ENCODE peak calls at places on chromosome 3, in four cellular contexts. One of them, this sample, is unnamed.

GRCh38 chr3:114480442-114480841 is 186.6 kb downstream of the TIGIT start:
- DNase-seq in mesendoderm: no peak
- DNase-seq in H9: no peak
- DNase-seq in H1: no peak
- DNase-seq in this sample: peak

GRCh38 chr3:45596290-45596791 is 1.8 kb downstream of the LIMD1 start:
- DNase-seq in mesendoderm: no peak
- DNase-seq in H9: no peak
- DNase-seq in H1: no peak
- DNase-seq in this sample: no peak

GRCh38 chr3:97971679-97972567 is at the start of gene RIOX2:
- DNase-seq in mesendoderm: peak
- DNase-seq in H9: peak
- DNase-seq in H1: peak
- DNase-seq in this sample: peak

GRCh38 chr3:125280966-125281365 is 68.4 kb upstream of the SLC12A8 start:
- DNase-seq in mesendoderm: no peak
- DNase-seq in H9: no peak
- DNase-seq in H1: no peak
- DNase-seq in this sample: peak

GRCh38 chr3:33174711-33175409 is 43.8 kb downstream of the SUSD5 start:
- DNase-seq in mesendoderm: no peak
- DNase-seq in H9: no peak
- DNase-seq in H1: no peak
- DNase-seq in this sample: peak

GRCh38 chr3:21020681-21021080 is 730.3 kb downstream of the ZNF385D start:
- DNase-seq in mesendoderm: no peak
- DNase-seq in H9: no peak
- DNase-seq in H1: no peak
- DNase-seq in this sample: no peak

GRCh38 chr3:182491571-182491970 is 301.7 kb upstream of the ATP11B start:
- DNase-seq in mesendoderm: no peak
- DNase-seq in H9: no peak
- DNase-seq in H1: no peak
- DNase-seq in this sample: no peak

GRCh38 chr3:152202976-152203626 is 65.6 kb upstream of the MBNL1 start:
- DNase-seq in mesendoderm: no peak
- DNase-seq in H9: no peak
- DNase-seq in H1: no peak
- DNase-seq in this sample: no peak

GRCh38 chr3:181707980-181708379 is 3.7 kb upstream of the SOX2 start:
- DNase-seq in mesendoderm: peak
- DNase-seq in H9: no peak
- DNase-seq in H1: no peak
- DNase-seq in this sample: no peak

GRCh38 chr3:188111002-188111584 is 42.9 kb upstream of the LPP start:
- DNase-seq in mesendoderm: peak
- DNase-seq in H9: no peak
- DNase-seq in H1: no peak
- DNase-seq in this sample: no peak

GRCh38 chr3:14801031-14801430 is 17.7 kb upstream of the FGD5 start:
- DNase-seq in mesendoderm: no peak
- DNase-seq in H9: no peak
- DNase-seq in H1: no peak
- DNase-seq in this sample: no peak

GRCh38 chr3:107574650-107575049 is 51.9 kb downstream of the BBX start:
- DNase-seq in mesendoderm: peak
- DNase-seq in H9: no peak
- DNase-seq in H1: no peak
- DNase-seq in this sample: peak

GRCh38 chr3:99842826-99843589 is 25.3 kb downstream of the CMSS1 start:
- DNase-seq in mesendoderm: peak
- DNase-seq in H9: no peak
- DNase-seq in H1: no peak
- DNase-seq in this sample: peak

GRCh38 chr3:41295740-41296139 is 96.4 kb downstream of the CTNNB1 start:
- DNase-seq in mesendoderm: no peak
- DNase-seq in H9: no peak
- DNase-seq in H1: no peak
- DNase-seq in this sample: no peak

GRCh38 chr3:48502728-48503168 is 1.2 kb downstream of the SHISA5 start:
- DNase-seq in mesendoderm: no peak
- DNase-seq in H9: no peak
- DNase-seq in H1: no peak
- DNase-seq in this sample: no peak

GRCh38 chr3:143011705-143012104 is 10.3 kb downstream of the U2SURP start:
- DNase-seq in mesendoderm: no peak
- DNase-seq in H9: no peak
- DNase-seq in H1: no peak
- DNase-seq in this sample: no peak

GRCh38 chr3:12329063-12329462 is 40.2 kb downstream of the PPARG start:
- DNase-seq in mesendoderm: no peak
- DNase-seq in H9: no peak
- DNase-seq in H1: no peak
- DNase-seq in this sample: no peak

GRCh38 chr3:171379281-171379680 is 80.9 kb downstream of the TNIK start:
- DNase-seq in mesendoderm: peak
- DNase-seq in H9: no peak
- DNase-seq in H1: no peak
- DNase-seq in this sample: peak

GRCh38 chr3:30297112-30297511 is 309.3 kb upstream of the TGFBR2 start:
- DNase-seq in mesendoderm: no peak
- DNase-seq in H9: no peak
- DNase-seq in H1: no peak
- DNase-seq in this sample: no peak

GRCh38 chr3:119898478-119899177 is 116.7 kb downstream of the NR1I2 start:
- DNase-seq in mesendoderm: no peak
- DNase-seq in H9: no peak
- DNase-seq in H1: no peak
- DNase-seq in this sample: peak

GRCh38 chr3:150371741-150372254 is 36.3 kb upstream of the TSC22D2 start:
- DNase-seq in mesendoderm: peak
- DNase-seq in H9: no peak
- DNase-seq in H1: no peak
- DNase-seq in this sample: peak

GRCh38 chr3:28050895-28051294 is 190.5 kb upstream of the CMC1 start:
- DNase-seq in mesendoderm: no peak
- DNase-seq in H9: no peak
- DNase-seq in H1: no peak
- DNase-seq in this sample: peak

GRCh38 chr3:121629601-121630000 is 31.1 kb downstream of the HCLS1 start:
- DNase-seq in mesendoderm: no peak
- DNase-seq in H9: no peak
- DNase-seq in H1: no peak
- DNase-seq in this sample: no peak

GRCh38 chr3:30188713-30189112 is 417.7 kb upstream of the TGFBR2 start:
- DNase-seq in mesendoderm: no peak
- DNase-seq in H9: no peak
- DNase-seq in H1: no peak
- DNase-seq in this sample: peak

GRCh38 chr3:126129408-126129891 is 45.5 kb upstream of the SLC41A3 start:
- DNase-seq in mesendoderm: no peak
- DNase-seq in H9: peak
- DNase-seq in H1: peak
- DNase-seq in this sample: peak

GRCh38 chr3:53650424-53650823 is 156.0 kb downstream of the CACNA1D start:
- DNase-seq in mesendoderm: no peak
- DNase-seq in H9: no peak
- DNase-seq in H1: no peak
- DNase-seq in this sample: no peak

GRCh38 chr3:141578197-141578596 is 91.4 kb downstream of the RASA2 start:
- DNase-seq in mesendoderm: no peak
- DNase-seq in H9: no peak
- DNase-seq in H1: no peak
- DNase-seq in this sample: peak

GRCh38 chr3:24650839-24651238 is 156.2 kb upstream of the THRB start:
- DNase-seq in mesendoderm: no peak
- DNase-seq in H9: no peak
- DNase-seq in H1: no peak
- DNase-seq in this sample: no peak

GRCh38 chr3:111851511-111851954 is 7.5 kb upstream of the PHLDB2 start:
- DNase-seq in mesendoderm: peak
- DNase-seq in H9: no peak
- DNase-seq in H1: no peak
- DNase-seq in this sample: peak

GRCh38 chr3:153673853-153674252 is 447.3 kb upstream of the ARHGEF26 start:
- DNase-seq in mesendoderm: no peak
- DNase-seq in H9: no peak
- DNase-seq in H1: no peak
- DNase-seq in this sample: no peak

GRCh38 chr3:158105710-158106438 is at the start of gene SHOX2:
- DNase-seq in mesendoderm: peak
- DNase-seq in H9: peak
- DNase-seq in H1: no peak
- DNase-seq in this sample: peak

GRCh38 chr3:154214320-154214719 is 93.1 kb downstream of the ARHGEF26 start:
- DNase-seq in mesendoderm: no peak
- DNase-seq in H9: no peak
- DNase-seq in H1: no peak
- DNase-seq in this sample: peak

GRCh38 chr3:100105536-100105935 is 8.8 kb downstream of the FILIP1L start:
- DNase-seq in mesendoderm: no peak
- DNase-seq in H9: no peak
- DNase-seq in H1: no peak
- DNase-seq in this sample: peak

GRCh38 chr3:183116051-183116614 is 16.8 kb upstream of the MCCC1 start:
- DNase-seq in mesendoderm: peak
- DNase-seq in H9: peak
- DNase-seq in H1: peak
- DNase-seq in this sample: no peak

DNA sequence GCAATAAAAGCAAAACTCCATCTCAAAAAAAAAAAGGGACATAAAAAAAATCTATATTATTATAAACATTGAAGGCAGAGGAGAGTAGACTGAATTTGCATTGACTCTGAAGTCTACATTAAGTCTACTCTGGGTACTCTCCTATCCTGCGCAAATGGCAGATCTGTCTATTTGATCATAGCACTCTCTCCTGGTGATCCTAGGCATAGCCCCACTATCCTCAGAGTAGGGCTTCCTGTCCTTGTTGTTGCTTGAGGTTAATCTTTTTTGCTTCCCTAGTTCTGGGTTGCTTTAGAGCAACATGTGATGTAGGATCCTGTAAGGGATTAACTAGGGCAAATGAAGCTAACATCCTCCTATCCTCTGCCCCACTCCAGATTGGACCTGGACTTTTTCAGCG is 82.1 kb upstream of the LRRFIP2 start:
- DNase-seq in mesendoderm: peak
- DNase-seq in H9: no peak
- DNase-seq in H1: no peak
- DNase-seq in this sample: no peak
- H4K5ac ChIP-seq in mesendoderm: no peak
- H4K5ac ChIP-seq in H9: no peak
- H4K5ac ChIP-seq in H1: no peak
- H4K5ac ChIP-seq in this sample: no peak

DNA sequence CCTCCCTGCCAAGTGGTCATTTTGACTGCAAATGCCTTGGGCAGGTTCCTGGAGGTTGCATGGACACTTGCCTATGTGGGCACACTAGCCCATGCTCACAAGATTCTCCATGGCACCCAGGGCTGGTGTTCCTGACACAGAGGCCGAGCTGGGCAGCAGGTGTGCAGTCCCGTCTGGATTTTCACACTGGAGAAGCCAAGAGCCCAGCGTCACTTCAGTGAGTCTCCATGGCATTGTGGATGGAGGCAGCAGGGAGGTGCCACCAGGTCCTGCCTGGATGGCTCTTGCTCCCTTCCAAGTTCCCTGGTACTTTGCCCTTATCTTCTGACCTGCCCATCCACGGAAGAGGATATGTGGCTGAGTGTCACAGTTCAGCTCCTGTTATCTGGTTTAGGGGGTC is 63.7 kb upstream of the PLCL2 start:
- DNase-seq in mesendoderm: no peak
- DNase-seq in H9: no peak
- DNase-seq in H1: no peak
- DNase-seq in this sample: no peak
- H4K5ac ChIP-seq in mesendoderm: no peak
- H4K5ac ChIP-seq in H9: no peak
- H4K5ac ChIP-seq in H1: no peak
- H4K5ac ChIP-seq in this sample: no peak

GRCh38 chr3:66986406-66986805 is 11.7 kb upstream of the KBTBD8 start:
- DNase-seq in mesendoderm: no peak
- DNase-seq in H9: no peak
- DNase-seq in H1: no peak
- DNase-seq in this sample: no peak

GRCh38 chr3:66985336-66985920 is 12.7 kb upstream of the KBTBD8 start:
- DNase-seq in mesendoderm: no peak
- DNase-seq in H9: no peak
- DNase-seq in H1: no peak
- DNase-seq in this sample: no peak

GRCh38 chr3:66983101-66983500 is 15.0 kb upstream of the KBTBD8 start:
- DNase-seq in mesendoderm: peak
- DNase-seq in H9: no peak
- DNase-seq in H1: no peak
- DNase-seq in this sample: no peak
- H4K5ac ChIP-seq in mesendoderm: no peak
- H4K5ac ChIP-seq in H9: no peak
- H4K5ac ChIP-seq in H1: no peak
- H4K5ac ChIP-seq in this sample: no peak

DNA sequence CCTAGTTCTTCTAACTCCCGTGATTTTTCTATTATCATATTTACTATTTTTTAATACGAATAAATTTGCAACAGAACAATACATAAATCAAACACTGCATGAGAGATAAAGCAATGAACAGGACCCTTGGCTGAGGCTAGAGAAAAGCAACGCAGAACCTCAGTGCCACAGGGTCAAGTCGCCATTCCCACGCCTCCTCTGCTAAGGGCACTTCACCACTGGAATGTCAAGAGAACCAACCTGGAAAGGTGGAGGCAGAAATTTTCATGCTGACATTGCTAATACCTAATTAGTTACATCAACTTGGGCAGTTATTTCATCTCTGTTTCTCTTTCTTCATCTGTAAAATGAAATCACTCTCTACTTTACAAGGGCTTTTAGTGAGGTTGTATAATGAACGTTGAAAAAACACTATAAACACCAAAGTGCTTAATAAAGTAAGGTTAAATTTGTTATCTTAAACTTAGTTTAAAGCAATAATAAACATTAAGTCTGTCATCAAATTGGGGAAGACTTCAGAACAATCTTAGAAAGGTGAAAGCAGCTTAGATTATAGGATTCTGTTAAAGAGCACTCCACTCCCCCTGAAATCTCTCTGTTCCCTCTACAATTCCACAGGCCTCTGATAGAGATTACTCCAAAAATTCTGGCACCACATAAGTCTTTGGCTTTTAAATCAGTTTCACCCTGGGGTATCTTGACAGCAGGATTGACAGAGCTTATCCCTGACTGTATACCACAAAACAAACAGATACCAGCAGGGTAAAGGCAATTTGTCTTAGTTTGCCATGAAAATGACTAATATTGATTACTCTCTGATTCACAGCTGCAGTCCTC is 41.9 kb downstream of the PLCH1 start:
- DNase-seq in mesendoderm: no peak
- DNase-seq in H9: no peak
- DNase-seq in H1: no peak
- DNase-seq in this sample: no peak
- H4K5ac ChIP-seq in mesendoderm: no peak
- H4K5ac ChIP-seq in H9: no peak
- H4K5ac ChIP-seq in H1: no peak
- H4K5ac ChIP-seq in this sample: no peak

This sample was measured in IMR-90.